ENCODE peak calls at places on chromosome 2, in five cellular contexts. F, U, Z, N and J are unnamed samples.

GRCh38 chr2:207239222-207239674 is 73.5 kb upstream of the KLF7 start:
- DNase-seq in F (peak; percentile 100), U (peak; percentile 82), Z (peak; percentile 66), N (no peak), J (peak; percentile 70)

GRCh38 chr2:219230201-219230540 is 565 bp downstream of the ANKZF1 start:
- DNase-seq in F (peak; percentile 44), U (no peak), Z (peak; percentile 82), N (peak; percentile 60), J (no peak)

GRCh38 chr2:168679741-168680140 is 122.7 kb upstream of the NOSTRIN start:
- DNase-seq in F (no peak), U (no peak), Z (no peak), N (no peak), J (no peak)

GRCh38 chr2:105886680-105887079 is 142.0 kb downstream of the NCK2 start:
- DNase-seq in F (no peak), U (no peak), Z (no peak), N (no peak), J (no peak)

GRCh38 chr2:56449449-56449860 is 265.7 kb downstream of the CCDC85A start:
- DNase-seq in F (no peak), U (no peak), Z (no peak), N (no peak), J (no peak)

GRCh38 chr2:117411983-117412382 is 402.5 kb upstream of the DDX18 start:
- DNase-seq in F (no peak), U (no peak), Z (no peak), N (no peak), J (no peak)

GRCh38 chr2:42234056-42234455 is 64.9 kb downstream of the EML4 start:
- DNase-seq in F (peak; percentile 70), U (no peak), Z (no peak), N (no peak), J (no peak)

GRCh38 chr2:198097628-198098027 is 293.2 kb downstream of the PLCL1 start:
- DNase-seq in F (no peak), U (no peak), Z (no peak), N (no peak), J (no peak)

GRCh38 chr2:31151501-31151900 is 13.3 kb upstream of the GALNT14 start:
- DNase-seq in F (no peak), U (no peak), Z (no peak), N (no peak), J (no peak)

GRCh38 chr2:27379840-27380625 is 501 bp downstream of the ZNF513 start:
- DNase-seq in F (no peak), U (no peak), Z (peak; percentile 85), N (no peak), J (peak; percentile 73)

GRCh38 chr2:69227717-69228116 is 159.3 kb downstream of the GFPT1 start:
- DNase-seq in F (no peak), U (no peak), Z (no peak), N (no peak), J (no peak)

GRCh38 chr2:162382283-162382682 is 38.4 kb downstream of the GCA start:
- DNase-seq in F (peak; percentile 37), U (no peak), Z (no peak), N (no peak), J (no peak)

GRCh38 chr2:175815537-175815936 is 186.5 kb downstream of the LNPK start:
- DNase-seq in F (no peak), U (no peak), Z (no peak), N (no peak), J (no peak)

GRCh38 chr2:108169982-108170625 is 69.7 kb upstream of the SULT1C3 start:
- DNase-seq in F (no peak), U (no peak), Z (no peak), N (no peak), J (no peak)

GRCh38 chr2:227703280-227703732 is 14.5 kb downstream of the SLC19A3 start:
- DNase-seq in F (no peak), U (no peak), Z (no peak), N (no peak), J (no peak)

GRCh38 chr2:124755386-124755785 is 730.3 kb downstream of the CNTNAP5 start:
- DNase-seq in F (no peak), U (no peak), Z (no peak), N (no peak), J (no peak)

GRCh38 chr2:153623020-153623419 is 144.5 kb upstream of the RPRM start:
- DNase-seq in F (no peak), U (no peak), Z (no peak), N (no peak), J (no peak)

GRCh38 chr2:153622285-153622684 is 143.7 kb upstream of the RPRM start:
- DNase-seq in F (no peak), U (no peak), Z (no peak), N (no peak), J (no peak)
- TF ChIP-seq CTCF in F (no peak), U (peak; percentile 53), Z (no peak), N (no peak), J (no peak)

GRCh38 chr2:136067465-136067864 is 50.5 kb downstream of the CXCR4 start:
- DNase-seq in F (no peak), U (no peak), Z (no peak), N (no peak), J (no peak)
- TF ChIP-seq CTCF in F (no peak), U (no peak), Z (no peak), N (no peak), J (no peak)

GRCh38 chr2:212109792-212110680 is 428.6 kb downstream of the ERBB4 start:
- DNase-seq in F (no peak), U (no peak), Z (no peak), N (no peak), J (no peak)

GRCh38 chr2:212109217-212109616 is 429.4 kb downstream of the ERBB4 start:
- DNase-seq in F (no peak), U (no peak), Z (no peak), N (no peak), J (no peak)

GRCh38 chr2:212107014-212107413 is 431.6 kb downstream of the ERBB4 start:
- DNase-seq in F (no peak), U (no peak), Z (no peak), N (no peak), J (no peak)

GRCh38 chr2:212107989-212108388 is 430.6 kb downstream of the ERBB4 start:
- DNase-seq in F (no peak), U (no peak), Z (no peak), N (no peak), J (no peak)
- TF ChIP-seq CTCF in F (no peak), U (no peak), Z (no peak), N (no peak), J (no peak)

GRCh38 chr2:44397447-44397846 is 35.7 kb downstream of the CAMKMT start:
- DNase-seq in F (no peak), U (no peak), Z (no peak), N (no peak), J (no peak)

GRCh38 chr2:44389895-44390294 is 28.1 kb downstream of the CAMKMT start:
- DNase-seq in F (no peak), U (no peak), Z (no peak), N (no peak), J (no peak)

GRCh38 chr2:44398243-44398897 is 36.6 kb downstream of the CAMKMT start:
- DNase-seq in F (no peak), U (no peak), Z (no peak), N (no peak), J (no peak)

GRCh38 chr2:44388877-44389276 is 27.1 kb downstream of the CAMKMT start:
- DNase-seq in F (no peak), U (no peak), Z (no peak), N (no peak), J (no peak)

GRCh38 chr2:44392338-44392943 is 30.7 kb downstream of the CAMKMT start:
- DNase-seq in F (peak; percentile 49), U (peak; percentile 1), Z (no peak), N (no peak), J (no peak)
- TF ChIP-seq CTCF in F (peak; percentile 50), U (peak; percentile 59), Z (peak; percentile 61), N (peak; percentile 84), J (peak; percentile 81)